ENCODE peak calls at places on chromosome 20, in seven cellular contexts. X, D, L, T, N, G and H are unnamed samples.
A peak's percentile ranks its signal among the peaks of the same experiment; 100 is the strongest.

GRCh38 chr20:38748863-38749153 is 548 bp downstream of the ACTR5 start:
- DNase-seq in L (no peak), D (no peak), G (peak; percentile 61), N (peak; percentile 77), T (no peak), X (no peak), H (no peak)

GRCh38 chr20:34768105-34768504 is 57.3 kb downstream of the NCOA6 start:
- DNase-seq in D (no peak), T (no peak), G (peak; percentile 11), N (no peak), L (no peak), X (no peak), H (no peak)

GRCh38 chr20:22815584-22815983 is 219.5 kb upstream of the SSTR4 start:
- DNase-seq in L (no peak), N (no peak), T (no peak), G (no peak), D (no peak), X (no peak), H (no peak)

GRCh38 chr20:23233341-23233740 is 117.2 kb upstream of the NXT1 start:
- DNase-seq in X (no peak), T (no peak), L (no peak), G (no peak), D (no peak), N (no peak), H (no peak)

GRCh38 chr20:23047738-23048214 is 1.7 kb downstream of the THBD start:
- DNase-seq in N (peak; percentile 74), L (no peak), D (no peak), G (no peak), T (no peak), X (peak; percentile 39), H (no peak)

GRCh38 chr20:36098364-36098763 is 56.2 kb upstream of the EPB41L1 start:
- DNase-seq in T (no peak), L (peak; percentile 42), X (no peak), D (no peak), N (no peak), G (no peak), H (peak; percentile 56)

GRCh38 chr20:34834459-34834893 is 9.0 kb upstream of the NCOA6 start:
- DNase-seq in T (no peak), X (no peak), G (peak; percentile 86), D (peak; percentile 33), L (peak; percentile 16), N (no peak), H (no peak)

GRCh38 chr20:61875996-61876395 is 189.7 kb downstream of the TAF4 start:
- DNase-seq in N (no peak), L (no peak), D (no peak), T (no peak), G (no peak), X (no peak), H (no peak)

GRCh38 chr20:15928946-15929345 is 644.3 kb downstream of the KIF16B start:
- DNase-seq in X (no peak), L (no peak), T (no peak), G (no peak), N (no peak), D (no peak), H (no peak)

GRCh38 chr20:25215521-25215920 is 20.0 kb downstream of the ENTPD6 start:
- DNase-seq in D (no peak), G (no peak), L (no peak), X (no peak), N (no peak), T (no peak), H (no peak)

GRCh38 chr20:63502671-63503172 is 3.8 kb upstream of the EEF1A2 start:
- DNase-seq in G (no peak), D (no peak), L (no peak), N (peak; percentile 28), T (no peak), X (no peak), H (no peak)

GRCh38 chr20:5031206-5031557 is 29.9 kb upstream of the SLC23A2 start:
- DNase-seq in X (no peak), L (no peak), G (no peak), D (no peak), T (no peak), N (no peak), H (no peak)

GRCh38 chr20:22341508-22341907 is 242.9 kb downstream of the FOXA2 start:
- DNase-seq in N (no peak), G (peak; percentile 91), L (peak; percentile 64), D (no peak), T (no peak), X (no peak), H (no peak)

GRCh38 chr20:61773926-61774587 is 291.6 kb downstream of the TAF4 start:
- DNase-seq in D (no peak), L (no peak), G (no peak), N (no peak), X (no peak), T (no peak), H (no peak)

GRCh38 chr20:2699775-2700413 is 7.3 kb downstream of the EBF4 start:
- DNase-seq in D (no peak), X (no peak), N (no peak), G (no peak), L (no peak), T (no peak), H (no peak)

GRCh38 chr20:52224920-52225319 is 33.3 kb upstream of the ZFP64 start:
- DNase-seq in T (no peak), X (no peak), G (no peak), N (no peak), D (no peak), L (no peak), H (no peak)

GRCh38 chr20:53891306-53891894 is 179.0 kb downstream of the BCAS1 start:
- DNase-seq in T (no peak), G (peak; percentile 81), N (no peak), L (no peak), D (no peak), X (no peak), H (no peak)

GRCh38 chr20:23029324-23029723 is 5.8 kb upstream of the SSTR4 start:
- DNase-seq in D (no peak), N (no peak), L (no peak), X (no peak), T (no peak), G (no peak), H (no peak)

GRCh38 chr20:58701431-58702160 is 9.0 kb downstream of the NPEPL1 start:
- DNase-seq in G (no peak), L (no peak), D (no peak), X (no peak), T (peak; percentile 12), N (peak; percentile 22), H (peak; percentile 60)

GRCh38 chr20:23658989-23659609 is 21.3 kb upstream of the CST3 start:
- DNase-seq in N (no peak), L (no peak), X (no peak), G (no peak), D (no peak), T (no peak), H (no peak)

GRCh38 chr20:63944078-63944941 is 11.9 kb downstream of the UCKL1 start:
- DNase-seq in X (peak; percentile 15), D (no peak), N (no peak), G (no peak), L (no peak), T (no peak), H (no peak)

GRCh38 chr20:36821964-36822437 is 48.4 kb upstream of the DSN1 start:
- DNase-seq in L (peak; percentile 61), X (no peak), T (no peak), D (no peak), G (no peak), N (no peak), H (no peak)

GRCh38 chr20:45345104-45345936 is 2.9 kb downstream of the SDC4 start:
- DNase-seq in L (peak; percentile 76), N (no peak), D (no peak), T (no peak), G (peak; percentile 95), X (no peak), H (peak; percentile 65)

GRCh38 chr20:45347297-45347935 is 808 bp downstream of the SDC4 start:
- DNase-seq in N (no peak), T (no peak), X (no peak), G (no peak), L (no peak), D (no peak), H (no peak)

GRCh38 chr20:45347936-45348809 is at the start of gene SDC4:
- DNase-seq in D (peak; percentile 77), L (peak; percentile 84), G (peak; percentile 71), N (peak; percentile 63), X (peak; percentile 79), T (peak; percentile 70), H (peak; percentile 53)

GRCh38 chr20:45346291-45346718 is 1.9 kb downstream of the SDC4 start:
- DNase-seq in D (no peak), X (peak; percentile 45), T (no peak), N (no peak), L (peak; percentile 44), G (peak; percentile 44), H (no peak)

GRCh38 chr20:45346851-45347250 is 1.4 kb downstream of the SDC4 start:
- DNase-seq in D (no peak), T (no peak), X (no peak), N (no peak), L (no peak), G (peak; percentile 67), H (peak; percentile 35)
- H3K4me1 ChIP-seq in D (peaks cover 53% of the 10 kb centered on the region), T (peaks cover 68% of the 10 kb centered on the region), X (peaks cover 34% of the 10 kb centered on the region), N (peaks cover 28% of the 10 kb centered on the region), L (peaks cover 47% of the 10 kb centered on the region), G (peaks cover 58% of the 10 kb centered on the region), H (peaks cover 68% of the 10 kb centered on the region)

GRCh38 chr20:13613917-13614316 is 24.8 kb downstream of the TASP1 start:
- DNase-seq in L (no peak), T (no peak), D (no peak), N (no peak), G (no peak), X (no peak), H (no peak)

GRCh38 chr20:13611726-13612125 is 27.0 kb downstream of the TASP1 start:
- DNase-seq in N (no peak), L (no peak), G (no peak), T (no peak), D (no peak), X (no peak), H (no peak)

GRCh38 chr20:13610205-13610604 is 28.5 kb downstream of the TASP1 start:
- DNase-seq in T (no peak), N (peak; percentile 49), G (no peak), X (no peak), L (no peak), D (peak; percentile 55), H (no peak)
- TF ChIP-seq CTCF in T (no peak), N (peak; percentile 77), G (no peak), X (no peak), L (no peak), D (no peak), H (no peak)

DNA sequence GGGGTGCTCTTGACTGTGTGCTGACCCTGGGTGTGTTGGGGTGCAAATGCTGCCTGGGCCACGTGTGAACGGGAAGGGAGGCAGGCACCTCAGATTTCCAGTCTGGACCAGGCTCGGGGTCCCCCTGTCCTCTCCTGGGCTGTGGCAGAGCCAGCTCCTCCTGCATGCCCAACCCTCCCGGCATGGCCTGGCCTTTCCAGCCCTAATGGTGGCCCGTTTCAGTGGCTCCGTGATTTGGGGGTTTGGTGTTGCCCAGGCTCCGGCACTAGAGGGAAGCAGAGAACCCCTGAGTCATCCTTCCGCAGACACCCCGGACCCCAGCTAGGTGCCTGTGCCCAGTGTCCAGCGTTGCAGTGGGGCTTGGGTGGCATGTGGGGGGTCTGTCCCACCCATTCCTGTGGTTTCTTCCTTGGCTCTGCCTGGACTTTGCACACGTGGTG is 9.1 kb downstream of the RBM38 start:
- DNase-seq in N (no peak), D (no peak), L (no peak), G (no peak), X (peak; percentile 14), T (no peak), H (no peak)
- H3K4me1 ChIP-seq in N (no peaks in the 10 kb centered on the region), D (peaks cover 67% of the 10 kb centered on the region), L (peaks cover 26% of the 10 kb centered on the region), G (no peaks in the 10 kb centered on the region), X (peaks cover 91% of the 10 kb centered on the region), T (peaks cover 84% of the 10 kb centered on the region), H (peaks cover 33% of the 10 kb centered on the region)

GRCh38 chr20:33515569-33516216 is 25.8 kb downstream of the CBFA2T2 start:
- DNase-seq in L (no peak), G (peak; percentile 9), T (no peak), D (no peak), N (no peak), X (no peak), H (no peak)
- TF ChIP-seq CTCF in L (peak; percentile 27), G (peak; percentile 63), T (no peak), D (peak; percentile 33), N (peak; percentile 59), X (no peak), H (no peak)